ENCODE peak calls at places on chromosomes 12 and 14, in four cellular contexts. H, J, F and B are unnamed samples.

GRCh38 chr12:3107071-3107583 is 29.9 kb downstream of the TSPAN9 start:
- DNase-seq in J (no peak), H (no peak), F (no peak), B (peak; percentile 63)

GRCh38 chr14:73896521-73896920 is 9.9 kb downstream of the ZNF410 start:
- DNase-seq in J (no peak), F (no peak), H (no peak), B (peak; percentile 26)

GRCh38 chr12:88361493-88361892 is 218.8 kb downstream of the KITLG start:
- DNase-seq in F (no peak), H (no peak), J (no peak), B (peak; percentile 36)

GRCh38 chr12:26124491-26125450 is at the start of gene BHLHE41:
- DNase-seq in F (peak; percentile 53), H (no peak), J (no peak), B (peak; percentile 36)

GRCh38 chr12:75665216-75665615 is 153.8 kb upstream of the KRR1 start:
- DNase-seq in J (no peak), F (no peak), H (no peak), B (no peak)

GRCh38 chr14:65261946-65262345 is 150.6 kb upstream of the FUT8 start:
- DNase-seq in H (no peak), J (no peak), F (no peak), B (no peak)

GRCh38 chr12:96424601-96425000 is 24.4 kb upstream of the CDK17 start:
- DNase-seq in F (no peak), H (no peak), J (no peak), B (no peak)

GRCh38 chr12:125954362-125954761 is 889.1 kb downstream of the AACS start:
- DNase-seq in H (no peak), F (no peak), J (no peak), B (no peak)

GRCh38 chr14:22887990-22888378 is 5.0 kb downstream of the REM2 start:
- DNase-seq in J (peak; percentile 53), F (no peak), H (no peak), B (no peak)

GRCh38 chr12:29739279-29739991 is 44.3 kb downstream of the TMTC1 start:
- DNase-seq in J (no peak), H (no peak), F (no peak), B (peak; percentile 93)

GRCh38 chr12:58425481-58426392 is 484.4 kb downstream of the ATP23 start:
- DNase-seq in H (no peak), J (peak; percentile 73), F (no peak), B (peak; percentile 94)

GRCh38 chr12:65529771-65530435 is 251.4 kb downstream of the MSRB3 start:
- DNase-seq in F (no peak), J (no peak), H (no peak), B (no peak)

GRCh38 chr12:124620606-124621295 is 53.3 kb upstream of the NCOR2 start:
- DNase-seq in J (no peak), F (no peak), H (no peak), B (peak; percentile 33)

GRCh38 chr12:94795053-94795452 is 144.7 kb upstream of the TMCC3 start:
- DNase-seq in F (no peak), J (no peak), H (no peak), B (no peak)

GRCh38 chr14:99191663-99192621 is 80.1 kb downstream of the BCL11B start:
- DNase-seq in H (no peak), F (no peak), J (no peak), B (peak; percentile 13)
- TF ChIP-seq CHD1 in H (no peak), F (no peak), J (no peak), B (no peak)

GRCh38 chr12:11228268-11228879 is 41.1 kb downstream of the PRB3 start:
- DNase-seq in J (peak; percentile 16), F (peak; percentile 22), H (peak; percentile 56), B (peak; percentile 30)
- TF ChIP-seq RAD21 in J (peak; percentile 78), F (peak; percentile 67), H (peak; percentile 95), B (peak; percentile 57)

GRCh38 chr14:96277890-96278289 is 21.9 kb downstream of the BDKRB1 start:
- DNase-seq in F (no peak), J (no peak), H (no peak), B (no peak)

GRCh38 chr14:96281486-96281885 is 25.5 kb downstream of the BDKRB1 start:
- DNase-seq in J (no peak), F (no peak), H (no peak), B (peak; percentile 17)

GRCh38 chr14:96280104-96280503 is 24.1 kb downstream of the BDKRB1 start:
- DNase-seq in F (no peak), J (no peak), H (no peak), B (no peak)

GRCh38 chr14:96275182-96276112 is 19.4 kb downstream of the BDKRB1 start:
- DNase-seq in H (no peak), J (peak; percentile 7), F (peak; percentile 71), B (peak; percentile 90)

GRCh38 chr14:96279564-96279963 is 23.6 kb downstream of the BDKRB1 start:
- DNase-seq in H (no peak), J (no peak), F (no peak), B (no peak)
- TF ChIP-seq CHD1 in H (no peak), J (no peak), F (no peak), B (no peak)

DNA sequence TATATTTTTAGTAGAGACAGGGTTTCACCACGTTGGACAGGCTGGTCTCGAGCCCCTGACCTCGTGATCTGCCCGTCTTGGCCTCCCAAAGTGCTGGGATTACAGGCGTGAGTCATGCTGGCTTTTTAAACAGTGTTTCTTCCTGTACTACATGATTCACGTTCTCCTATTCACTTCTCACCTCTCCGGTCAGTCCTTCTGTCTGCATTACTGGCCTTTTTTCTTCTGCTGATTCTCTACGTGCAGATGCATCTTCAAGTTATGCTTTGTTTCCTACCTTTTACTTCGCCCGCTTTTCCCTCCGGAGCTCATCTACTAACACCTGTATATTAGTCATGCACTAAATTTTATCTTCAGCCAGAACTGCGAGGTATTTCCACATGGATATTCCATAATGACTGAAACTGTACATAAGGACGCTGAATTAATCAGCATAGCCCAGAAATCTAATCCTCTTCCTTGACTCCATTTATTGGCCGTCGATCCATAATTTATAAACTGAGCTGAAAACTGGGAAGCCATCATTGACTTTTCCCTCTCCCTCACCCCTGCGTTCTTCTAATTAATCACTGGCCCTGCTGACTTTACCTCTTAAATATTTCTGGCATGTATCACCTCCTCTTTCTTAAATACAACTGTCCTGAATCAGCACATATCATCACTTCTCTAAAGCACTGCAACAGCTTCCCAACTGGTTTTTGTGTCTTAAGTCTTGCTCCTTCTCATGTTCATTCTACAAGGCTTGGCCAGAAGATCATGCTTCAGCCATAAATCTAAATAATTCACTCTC is 296.0 kb upstream of the FLRT2 start:
- DNase-seq in H (no peak), F (no peak), J (no peak), B (peak; percentile 80)
- TF ChIP-seq RAD21 in H (no peak), F (no peak), J (no peak), B (no peak)

DNA sequence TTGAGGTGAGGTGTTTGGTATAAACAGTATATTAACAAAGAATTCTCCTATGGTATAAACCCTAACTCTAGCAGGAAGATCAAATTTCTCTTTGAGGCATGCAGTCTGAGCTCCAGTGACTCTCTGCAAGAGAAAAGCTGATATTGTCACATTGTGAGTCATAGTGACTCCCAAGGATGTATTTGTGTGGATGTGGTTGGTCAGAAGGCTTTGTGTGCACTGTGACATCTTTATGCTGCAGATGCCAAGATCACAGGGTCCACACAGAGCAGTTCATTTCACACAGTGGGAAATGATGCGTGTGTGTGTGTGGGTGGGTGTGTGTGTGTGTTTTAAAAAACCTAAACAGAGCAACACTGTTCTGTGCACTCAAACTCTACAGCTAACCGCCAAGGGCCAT is 727.8 kb downstream of the DIO2 start:
- DNase-seq in J (no peak), F (no peak), H (no peak), B (peak; percentile 93)
- TF ChIP-seq CHD1 in J (no peak), F (no peak), H (no peak), B (no peak)

GRCh38 chr14:72788255-72788654 is 105.6 kb downstream of the DPF3 start:
- DNase-seq in H (no peak), J (no peak), F (no peak), B (no peak)
- TF ChIP-seq RAD21 in H (no peak), J (no peak), F (no peak), B (no peak)